ENCODE peak calls at places on chromosomes 6 and 20, in ten cellular contexts. B, M, S, L, E, W, V, C, N and K are unnamed samples.

GRCh38 chr6:105482956-105483355 is 80.1 kb upstream of the PREP start:
- DNase-seq in B (no peak), M (no peak), L (no peak), N (no peak), E (no peak), C (no peak), S (no peak), V (no peak), W (no peak), K (no peak)

GRCh38 chr6:15879372-15880261 is 216.8 kb upstream of the DTNBP1 start:
- DNase-seq in E (no peak), B (peak; percentile 45), L (no peak), V (no peak), M (peak; percentile 73), C (peak; percentile 42), W (no peak), S (peak; percentile 79), N (no peak), K (no peak)

GRCh38 chr6:144462058-144462457 is 176.9 kb downstream of the UTRN start:
- DNase-seq in S (no peak), N (no peak), B (no peak), C (no peak), E (no peak), L (no peak), V (no peak), M (no peak), W (no peak), K (no peak)

GRCh38 chr6:32181148-32181702 is 2.8 kb downstream of the AGER start:
- DNase-seq in B (no peak), M (no peak), C (no peak), W (no peak), V (no peak), N (no peak), E (no peak), S (no peak), L (no peak), K (no peak)

GRCh38 chr6:1062786-1063545 is 248.9 kb upstream of the FOXQ1 start:
- DNase-seq in E (no peak), B (no peak), S (no peak), N (no peak), W (no peak), M (no peak), L (no peak), V (no peak), C (no peak), K (peak; percentile 35)

GRCh38 chr6:34546551-34547321 is 9.4 kb downstream of the SPDEF start:
- DNase-seq in N (no peak), E (peak; percentile 62), V (no peak), L (peak; percentile 54), M (no peak), S (peak; percentile 19), C (no peak), W (peak; percentile 87), B (peak; percentile 66), K (no peak)

GRCh38 chr6:150891886-150892485 is 26.5 kb downstream of the MTHFD1L start:
- DNase-seq in L (peak; percentile 62), C (peak; percentile 49), E (peak; percentile 87), N (peak; percentile 77), W (peak; percentile 99), M (no peak), B (peak; percentile 58), V (peak; percentile 45), S (peak; percentile 90), K (peak; percentile 69)

GRCh38 chr6:85402922-85403321 is 47.0 kb upstream of the NT5E start:
- DNase-seq in V (no peak), W (no peak), C (no peak), M (no peak), B (no peak), L (no peak), N (no peak), E (no peak), S (no peak), K (no peak)

GRCh38 chr6:13406051-13406477 is 77.7 kb upstream of the TBC1D7 start:
- DNase-seq in N (no peak), C (no peak), B (no peak), V (no peak), S (no peak), W (no peak), L (no peak), M (no peak), E (peak; percentile 68), K (peak; percentile 52)

GRCh38 chr20:13008761-13009681 is at the start of gene SPTLC3:
- DNase-seq in N (peak; percentile 53), E (peak; percentile 38), S (peak; percentile 57), V (peak; percentile 38), C (no peak), M (peak; percentile 30), W (no peak), B (peak; percentile 57), L (peak; percentile 42), K (peak; percentile 56)

GRCh38 chr6:156164701-156165454 is 612.3 kb upstream of the ARID1B start:
- DNase-seq in V (no peak), L (no peak), C (no peak), W (no peak), M (no peak), S (no peak), B (no peak), N (no peak), E (no peak), K (no peak)

GRCh38 chr6:55433446-55434130 is 106.3 kb downstream of the GFRAL start:
- DNase-seq in S (peak; percentile 58), E (no peak), L (no peak), W (no peak), M (no peak), B (no peak), C (peak; percentile 66), V (peak; percentile 24), N (no peak), K (no peak)